ENCODE peak calls at places on chromosome 17, in six cellular contexts. One of them, this sample, is unnamed.

GRCh38 chr17:21288581-21289017 is 4.1 kb downstream of the MAP2K3 start:
- DNase-seq in SK-N-SH: no peak
- DNase-seq in stomach: no peak
- DNase-seq in K562: no peak
- DNase-seq in suprapubic skin: no peak
- DNase-seq in tibial nerve: no peak
- DNase-seq in this sample: no peak

GRCh38 chr17:79132271-79133064 is 57.8 kb downstream of the ENGASE start:
- DNase-seq in SK-N-SH: no peak
- DNase-seq in stomach: no peak
- DNase-seq in K562: no peak
- DNase-seq in suprapubic skin: no peak
- DNase-seq in tibial nerve: no peak
- DNase-seq in this sample: no peak

GRCh38 chr17:73820686-73821448 is 176.6 kb upstream of the SDK2 start:
- DNase-seq in SK-N-SH: peak
- DNase-seq in stomach: peak
- DNase-seq in K562: peak
- DNase-seq in suprapubic skin: no peak
- DNase-seq in tibial nerve: no peak
- DNase-seq in this sample: no peak

GRCh38 chr17:54172654-54173316 is 350.1 kb downstream of the KIF2B start:
- DNase-seq in SK-N-SH: no peak
- DNase-seq in stomach: no peak
- DNase-seq in K562: peak
- DNase-seq in suprapubic skin: no peak
- DNase-seq in tibial nerve: no peak
- DNase-seq in this sample: no peak

GRCh38 chr17:70169707-70170597 is 620 bp downstream of the KCNJ2 start:
- DNase-seq in SK-N-SH: no peak
- DNase-seq in stomach: no peak
- DNase-seq in K562: no peak
- DNase-seq in suprapubic skin: no peak
- DNase-seq in tibial nerve: peak
- DNase-seq in this sample: no peak

GRCh38 chr17:42438600-42439567 is 15.8 kb upstream of the CAVIN1 start:
- DNase-seq in SK-N-SH: no peak
- DNase-seq in stomach: peak
- DNase-seq in K562: peak
- DNase-seq in suprapubic skin: peak
- DNase-seq in tibial nerve: peak
- DNase-seq in this sample: no peak

GRCh38 chr17:82737981-82738877 is 2.8 kb downstream of the FN3K start:
- DNase-seq in SK-N-SH: no peak
- DNase-seq in stomach: peak
- DNase-seq in K562: peak
- DNase-seq in suprapubic skin: no peak
- DNase-seq in tibial nerve: no peak
- DNase-seq in this sample: no peak

GRCh38 chr17:10716218-10716617 is 13.6 kb downstream of the TMEM220 start:
- DNase-seq in SK-N-SH: no peak
- DNase-seq in stomach: no peak
- DNase-seq in K562: peak
- DNase-seq in suprapubic skin: no peak
- DNase-seq in tibial nerve: no peak
- DNase-seq in this sample: no peak

GRCh38 chr17:47821031-47821423 is 567 bp downstream of the OSBPL7 start:
- DNase-seq in SK-N-SH: no peak
- DNase-seq in stomach: no peak
- DNase-seq in K562: no peak
- DNase-seq in suprapubic skin: no peak
- DNase-seq in tibial nerve: no peak
- DNase-seq in this sample: no peak

GRCh38 chr17:56966277-56966676 is 5.4 kb upstream of the COIL start:
- DNase-seq in SK-N-SH: no peak
- DNase-seq in stomach: no peak
- DNase-seq in K562: no peak
- DNase-seq in suprapubic skin: no peak
- DNase-seq in tibial nerve: no peak
- DNase-seq in this sample: no peak

GRCh38 chr17:1232786-1233185 is 37.5 kb upstream of the BHLHA9 start:
- DNase-seq in SK-N-SH: no peak
- DNase-seq in stomach: no peak
- DNase-seq in K562: no peak
- DNase-seq in suprapubic skin: no peak
- DNase-seq in tibial nerve: no peak
- DNase-seq in this sample: no peak

GRCh38 chr17:42403150-42403549 is 14.9 kb upstream of the STAT3 start:
- DNase-seq in SK-N-SH: peak
- DNase-seq in stomach: peak
- DNase-seq in K562: peak
- DNase-seq in suprapubic skin: no peak
- DNase-seq in tibial nerve: no peak
- DNase-seq in this sample: no peak

GRCh38 chr17:81635973-81636504 is 873 bp downstream of the NPLOC4 start:
- DNase-seq in SK-N-SH: no peak
- DNase-seq in stomach: no peak
- DNase-seq in K562: peak
- DNase-seq in suprapubic skin: no peak
- DNase-seq in tibial nerve: no peak
- DNase-seq in this sample: no peak

GRCh38 chr17:64506576-64507417 is at the start of gene CEP95:
- DNase-seq in SK-N-SH: peak
- DNase-seq in stomach: peak
- DNase-seq in K562: peak
- DNase-seq in suprapubic skin: peak
- DNase-seq in tibial nerve: peak
- DNase-seq in this sample: peak

GRCh38 chr17:27351741-27352140 is 57.8 kb downstream of the WSB1 start:
- DNase-seq in SK-N-SH: no peak
- DNase-seq in stomach: no peak
- DNase-seq in K562: no peak
- DNase-seq in suprapubic skin: no peak
- DNase-seq in tibial nerve: no peak
- DNase-seq in this sample: no peak

GRCh38 chr17:74467221-74467951 is 952 bp downstream of the CD300A start:
- DNase-seq in SK-N-SH: no peak
- DNase-seq in stomach: peak
- DNase-seq in K562: no peak
- DNase-seq in suprapubic skin: no peak
- DNase-seq in tibial nerve: no peak
- DNase-seq in this sample: no peak

GRCh38 chr17:28916302-28916934 is 13.5 kb upstream of the DHRS13 start:
- DNase-seq in SK-N-SH: peak
- DNase-seq in stomach: peak
- DNase-seq in K562: peak
- DNase-seq in suprapubic skin: no peak
- DNase-seq in tibial nerve: peak
- DNase-seq in this sample: no peak

GRCh38 chr17:29620271-29620670 is 2.4 kb downstream of the CORO6 start:
- DNase-seq in SK-N-SH: no peak
- DNase-seq in stomach: no peak
- DNase-seq in K562: peak
- DNase-seq in suprapubic skin: no peak
- DNase-seq in tibial nerve: no peak
- DNase-seq in this sample: no peak

GRCh38 chr17:43030137-43030767 is 5.2 kb downstream of the RND2 start:
- DNase-seq in SK-N-SH: no peak
- DNase-seq in stomach: no peak
- DNase-seq in K562: no peak
- DNase-seq in suprapubic skin: no peak
- DNase-seq in tibial nerve: no peak
- DNase-seq in this sample: no peak

GRCh38 chr17:11682646-11683045 is 84.4 kb downstream of the DNAH9 start:
- DNase-seq in SK-N-SH: no peak
- DNase-seq in stomach: no peak
- DNase-seq in K562: no peak
- DNase-seq in suprapubic skin: no peak
- DNase-seq in tibial nerve: peak
- DNase-seq in this sample: no peak

GRCh38 chr17:28726396-28726911 is 421 bp upstream of the TLCD1 start:
- DNase-seq in SK-N-SH: no peak
- DNase-seq in stomach: peak
- DNase-seq in K562: peak
- DNase-seq in suprapubic skin: no peak
- DNase-seq in tibial nerve: no peak
- DNase-seq in this sample: no peak

GRCh38 chr17:43334744-43335400 is 63.9 kb upstream of the ARL4D start:
- DNase-seq in SK-N-SH: no peak
- DNase-seq in stomach: no peak
- DNase-seq in K562: no peak
- DNase-seq in suprapubic skin: no peak
- DNase-seq in tibial nerve: no peak
- DNase-seq in this sample: no peak

GRCh38 chr17:61514491-61514890 is 62.3 kb downstream of the TBX4 start:
- DNase-seq in SK-N-SH: no peak
- DNase-seq in stomach: no peak
- DNase-seq in K562: no peak
- DNase-seq in suprapubic skin: no peak
- DNase-seq in tibial nerve: no peak
- DNase-seq in this sample: peak

GRCh38 chr17:49497147-49498036 is 2.3 kb downstream of the NGFR start:
- DNase-seq in SK-N-SH: peak
- DNase-seq in stomach: no peak
- DNase-seq in K562: no peak
- DNase-seq in suprapubic skin: no peak
- DNase-seq in tibial nerve: peak
- DNase-seq in this sample: no peak

GRCh38 chr17:2053380-2054261 is 1.3 kb upstream of the HIC1 start:
- DNase-seq in SK-N-SH: peak
- DNase-seq in stomach: peak
- DNase-seq in K562: peak
- DNase-seq in suprapubic skin: peak
- DNase-seq in tibial nerve: peak
- DNase-seq in this sample: peak

DNA sequence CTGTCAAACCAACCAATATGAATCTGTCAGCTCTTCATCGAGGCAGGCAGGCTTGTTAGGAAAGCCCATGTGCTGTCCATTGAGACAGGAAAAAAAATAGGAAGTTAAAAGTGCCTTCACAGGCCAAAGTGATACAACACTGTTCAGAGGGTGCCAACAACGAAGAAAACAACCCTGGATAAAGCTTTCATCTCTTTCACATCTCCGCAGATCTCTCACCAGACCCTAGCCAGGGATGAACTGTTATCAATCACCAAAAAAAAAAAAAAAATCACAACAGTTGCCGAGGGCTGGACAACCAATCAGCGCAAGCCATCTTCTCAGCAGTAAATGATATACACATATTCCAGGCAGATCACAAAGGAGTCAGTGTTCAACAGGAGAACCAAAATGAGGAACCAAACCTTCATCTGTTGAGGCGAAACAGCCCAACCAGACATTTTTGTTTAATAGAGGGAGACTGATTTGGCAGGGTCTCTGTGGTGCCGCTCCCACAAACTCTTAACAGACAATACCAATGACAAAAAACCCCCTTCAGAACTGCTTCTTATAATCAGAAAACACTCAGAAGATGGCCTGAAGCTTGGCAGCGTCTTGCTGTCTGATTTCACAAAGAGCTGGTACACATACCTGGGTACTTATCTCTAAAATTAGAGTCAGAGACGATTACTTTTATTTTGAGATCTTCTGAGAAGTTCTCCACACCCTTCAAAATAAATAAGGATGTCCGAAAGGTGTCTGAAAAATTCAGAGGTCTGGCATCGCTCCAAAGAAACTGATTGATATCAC is 1.9 kb downstream of the MAP3K14 start:
- DNase-seq in SK-N-SH: no peak
- DNase-seq in stomach: no peak
- DNase-seq in K562: no peak
- DNase-seq in suprapubic skin: no peak
- DNase-seq in tibial nerve: no peak
- DNase-seq in this sample: no peak
- H3K27ac ChIP-seq in SK-N-SH: peak
- H3K27ac ChIP-seq in stomach: peak
- H3K27ac ChIP-seq in K562: no peak
- H3K27ac ChIP-seq in suprapubic skin: peak
- H3K27ac ChIP-seq in tibial nerve: peak
- H3K27ac ChIP-seq in this sample: peak

GRCh38 chr17:50642722-50643656 is 8.3 kb downstream of the ABCC3 start:
- DNase-seq in SK-N-SH: no peak
- DNase-seq in stomach: no peak
- DNase-seq in K562: no peak
- DNase-seq in suprapubic skin: no peak
- DNase-seq in tibial nerve: no peak
- DNase-seq in this sample: no peak
- TF ChIP-seq EP300 in SK-N-SH: no peak
- TF ChIP-seq EP300 in stomach: no peak
- TF ChIP-seq EP300 in K562: no peak
- TF ChIP-seq EP300 in suprapubic skin: no peak
- TF ChIP-seq EP300 in tibial nerve: no peak
- TF ChIP-seq EP300 in this sample: no peak

GRCh38 chr17:75611746-75612437 is 21.3 kb upstream of the SMIM5 start:
- DNase-seq in SK-N-SH: no peak
- DNase-seq in stomach: no peak
- DNase-seq in K562: no peak
- DNase-seq in suprapubic skin: no peak
- DNase-seq in tibial nerve: no peak
- DNase-seq in this sample: no peak
- H3K27ac ChIP-seq in SK-N-SH: no peak
- H3K27ac ChIP-seq in stomach: no peak
- H3K27ac ChIP-seq in K562: no peak
- H3K27ac ChIP-seq in suprapubic skin: no peak
- H3K27ac ChIP-seq in tibial nerve: no peak
- H3K27ac ChIP-seq in this sample: no peak

DNA sequence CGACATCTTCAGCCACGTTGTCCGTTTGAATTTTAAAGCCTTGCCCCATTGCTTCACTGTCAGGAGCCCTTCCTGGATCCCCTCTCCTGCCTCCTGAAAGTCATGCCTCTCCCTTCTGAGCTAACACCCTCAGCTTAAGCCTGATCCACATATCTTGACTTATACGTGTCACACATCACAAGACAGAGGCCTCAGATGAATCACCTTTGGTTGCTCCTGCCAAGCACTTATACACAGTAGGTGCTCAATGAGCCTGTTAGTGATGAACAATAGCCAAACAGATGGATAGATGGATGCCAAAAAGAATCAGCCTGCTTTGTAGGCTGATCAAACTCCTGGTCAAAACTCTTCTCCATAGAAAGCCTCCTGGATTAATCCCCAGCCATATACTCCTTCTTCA is 31.8 kb downstream of the PITPNM3 start:
- DNase-seq in SK-N-SH: no peak
- DNase-seq in stomach: no peak
- DNase-seq in K562: no peak
- DNase-seq in suprapubic skin: no peak
- DNase-seq in tibial nerve: no peak
- DNase-seq in this sample: no peak
- TF ChIP-seq EP300 in SK-N-SH: no peak
- TF ChIP-seq EP300 in stomach: no peak
- TF ChIP-seq EP300 in K562: no peak
- TF ChIP-seq EP300 in suprapubic skin: no peak
- TF ChIP-seq EP300 in tibial nerve: no peak
- TF ChIP-seq EP300 in this sample: no peak

This sample was measured in esophagus muscularis mucosa.